ENCODE peak calls at places on chromosomes 16 and 17, in seven cellular contexts. D is transverse colon, B is endodermal cell, S is uterus, N is DND-41, E is MM.1S, A is heart left ventricle. H is an unnamed sample. For H3K4me1 and H3K9me3, the result is how much of the 10 kb centered on the place peaks cover.

GRCh38 chr17:14557482-14557881 is 256.6 kb downstream of the HS3ST3B1 start:
- DNase-seq in D (no peak), B (no peak), S (no peak), N (no peak), E (no peak), A (no peak), H (no peak)

GRCh38 chr17:17933775-17934174 is 38.4 kb downstream of the TOM1L2 start:
- DNase-seq in D (no peak), B (no peak), S (no peak), N (no peak), E (no peak), A (no peak), H (no peak)

GRCh38 chr16:51002889-51003490 is 148.1 kb downstream of the SALL1 start:
- DNase-seq in D (no peak), B (no peak), S (no peak), N (no peak), E (no peak), A (no peak), H (no peak)

GRCh38 chr17:50460831-50461526 is 7.7 kb downstream of the CHAD start:
- DNase-seq in D (no peak), B (no peak), S (no peak), N (no peak), E (no peak), A (no peak), H (no peak)

GRCh38 chr17:59357219-59357699 is 25.8 kb downstream of the YPEL2 start:
- DNase-seq in D (no peak), B (no peak), S (no peak), N (no peak), E (no peak), A (no peak), H (no peak)

GRCh38 chr17:77826132-77826873 is 132.2 kb upstream of the TNRC6C start:
- DNase-seq in D (no peak), B (no peak), S (no peak), N (no peak), E (no peak), A (no peak), H (no peak)

GRCh38 chr17:41678907-41679739 is 9.6 kb upstream of the EIF1 start:
- DNase-seq in D (no peak), B (peak), S (no peak), N (peak), E (peak), A (no peak), H (peak)

GRCh38 chr16:426115-426905 is 861 bp downstream of the RAB11FIP3 start:
- DNase-seq in D (peak), B (peak), S (no peak), N (peak), E (peak), A (no peak), H (no peak)

GRCh38 chr16:69921125-69921524 is 30.0 kb upstream of the CLEC18A start:
- DNase-seq in D (no peak), B (no peak), S (no peak), N (no peak), E (no peak), A (no peak), H (no peak)
- H3K27ac ChIP-seq in D (no peak), B (no peak), S (no peak), N (no peak), E (no peak), A (peak), H (no peak)

GRCh38 chr17:73648974-73649373 is 4.7 kb upstream of the SDK2 start:
- DNase-seq in D (no peak), B (no peak), S (no peak), N (no peak), E (no peak), A (no peak), H (no peak)
- H3K4me1 ChIP-seq in D (under half), B (under half), S (under half), N (under half), E (under half), A (under half), H (under half)

DNA sequence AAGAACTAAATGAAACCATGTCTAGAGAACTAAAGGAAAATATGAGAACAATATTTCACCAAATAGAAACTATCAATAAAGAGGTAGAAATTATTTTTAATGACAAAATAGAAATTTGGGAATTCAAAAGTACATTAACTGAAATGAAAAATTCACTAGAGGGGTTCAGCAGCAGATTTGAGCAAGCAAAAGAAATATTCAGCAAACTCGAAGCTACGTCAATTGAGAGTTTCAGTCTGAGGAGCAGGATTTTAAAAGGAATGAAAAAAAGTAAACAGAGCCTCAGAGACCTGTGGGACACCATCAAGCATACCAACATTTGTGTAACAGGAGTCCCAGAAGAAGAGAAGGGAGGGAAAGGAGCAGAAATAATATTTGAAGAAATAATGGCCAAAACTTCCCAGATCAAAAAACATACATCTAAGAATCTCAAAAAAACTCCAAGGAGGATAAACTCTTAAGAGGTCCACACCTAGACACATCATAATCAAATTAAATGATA is 38.3 kb downstream of the ZFP90 start:
- DNase-seq in D (no peak), B (no peak), S (no peak), N (no peak), E (no peak), A (no peak), H (no peak)
- H3K9me3 ChIP-seq in D (under half), B (half or more), S (under half), N (under half), E (under half), A (half or more), H (half or more)

DNA sequence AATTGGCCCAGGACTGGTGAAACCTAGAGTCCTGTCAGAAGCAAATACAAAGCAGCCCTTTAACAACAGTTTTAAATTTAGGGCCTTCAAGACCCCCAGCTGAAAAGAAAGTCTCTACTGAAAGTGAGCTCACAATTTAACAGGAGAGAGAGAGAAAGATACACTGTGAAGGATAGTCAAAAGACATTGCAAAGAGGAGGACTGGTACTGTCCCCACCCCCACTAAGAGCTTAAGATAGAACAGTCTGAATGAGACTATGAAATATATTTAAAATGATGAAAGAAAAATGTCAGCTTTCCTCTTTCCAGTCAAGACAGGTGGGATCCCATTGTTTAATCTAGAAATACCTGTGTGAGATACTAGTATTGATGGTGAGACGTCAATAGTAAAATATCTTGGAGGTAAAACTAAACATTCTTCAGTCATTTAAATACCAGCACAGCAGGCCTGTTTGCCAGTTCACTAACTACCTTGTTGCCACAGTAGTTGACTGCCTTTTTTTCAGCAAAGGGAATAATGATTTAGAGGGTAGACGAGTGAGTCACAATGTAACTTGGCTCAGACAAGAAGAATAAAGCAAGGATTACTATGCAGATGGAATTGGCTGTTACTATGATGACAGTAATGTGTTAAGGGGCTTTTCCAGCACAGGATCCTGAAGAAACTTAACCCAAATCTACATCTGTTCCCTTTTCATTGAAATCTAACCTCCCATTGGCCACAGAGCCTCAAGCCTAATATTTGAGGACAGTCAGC is 47.2 kb upstream of the RASL10B start:
- DNase-seq in D (no peak), B (peak), S (no peak), N (no peak), E (no peak), A (no peak), H (no peak)
- H3K27ac ChIP-seq in D (no peak), B (no peak), S (no peak), N (no peak), E (no peak), A (no peak), H (no peak)

DNA sequence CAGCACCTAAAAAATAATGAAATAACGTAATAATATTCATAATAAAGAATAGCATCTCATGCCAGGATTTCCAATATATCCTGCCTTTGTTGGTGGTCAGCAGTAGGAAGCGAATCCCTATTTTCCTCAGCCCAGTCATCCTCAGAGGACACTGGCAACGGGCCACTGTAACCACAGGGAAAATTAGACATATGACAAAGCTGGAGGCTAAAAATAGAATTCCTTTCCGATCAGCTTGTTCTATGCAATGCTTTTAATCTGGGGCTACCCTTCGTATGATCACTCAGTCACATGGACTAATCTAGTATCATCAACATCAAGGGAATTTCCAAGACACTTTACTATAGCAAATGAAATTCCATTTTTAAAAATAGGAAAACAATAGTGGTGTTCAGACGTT is 246.9 kb upstream of the KCNJ16 start:
- DNase-seq in D (no peak), B (no peak), S (no peak), N (no peak), E (no peak), A (peak), H (no peak)
- H3K4me1 ChIP-seq in D (under half), B (under half), S (under half), N (under half), E (under half), A (under half), H (under half)

DNA sequence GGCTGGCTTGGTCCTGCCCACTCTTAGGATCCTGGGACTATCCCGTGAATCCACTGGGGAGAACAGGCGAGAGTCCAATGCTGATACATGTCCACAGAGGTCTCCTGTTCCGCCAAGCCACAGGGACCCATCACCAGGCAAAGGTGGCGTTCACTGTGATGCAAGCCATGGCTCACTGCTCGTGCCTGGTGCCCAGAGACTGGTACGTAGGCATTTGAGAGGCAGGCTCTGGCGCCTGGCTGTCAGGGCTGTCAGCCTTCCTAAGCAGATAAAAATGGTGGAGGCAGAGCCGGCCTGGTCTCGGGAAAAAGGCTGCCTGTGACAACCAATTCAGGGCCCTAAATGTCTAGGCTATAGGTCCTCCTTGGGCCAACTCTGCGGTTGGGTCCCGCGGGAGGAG is 2329.0 kb downstream of the TP53TG3F start:
- DNase-seq in D (no peak), B (no peak), S (no peak), N (no peak), E (no peak), A (no peak), H (no peak)
- H3K9me3 ChIP-seq in D (under half), B (half or more), S (under half), N (half or more), E (under half), A (under half), H (under half)

GRCh38 chr17:57745242-57745641 is at the start of gene CCDC182:
- DNase-seq in D (no peak), B (no peak), S (no peak), N (no peak), E (no peak), A (no peak), H (no peak)
- H3K27ac ChIP-seq in D (no peak), B (no peak), S (no peak), N (no peak), E (no peak), A (no peak), H (no peak)

DNA sequence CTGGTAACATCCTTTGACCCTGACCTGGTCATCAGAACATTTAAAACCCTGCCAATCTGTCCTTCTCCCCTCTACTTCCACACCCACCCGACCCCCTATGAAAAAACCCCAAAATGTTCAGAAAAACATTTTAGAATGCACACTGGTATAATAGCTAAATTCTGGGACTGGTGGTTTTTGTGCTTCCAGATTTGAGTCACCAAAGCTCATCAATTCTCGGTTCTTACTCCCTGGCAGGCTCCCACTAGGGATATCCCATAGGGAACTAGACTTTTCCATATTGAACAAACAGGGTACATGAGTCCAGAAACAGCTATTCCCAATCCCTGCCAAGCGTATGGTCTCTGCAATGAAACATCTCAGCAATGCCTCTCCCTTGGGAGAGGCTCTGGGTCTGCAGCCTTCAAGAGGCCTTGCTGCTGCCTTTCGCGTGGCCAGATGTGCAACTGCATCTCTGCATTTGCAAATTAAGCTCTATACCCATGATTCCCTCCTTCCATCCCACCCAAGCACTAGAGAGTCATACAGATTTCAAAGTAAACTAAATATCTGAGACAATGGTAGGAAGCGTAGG is 67.7 kb downstream of the SMG6 start:
- DNase-seq in D (no peak), B (no peak), S (no peak), N (no peak), E (no peak), A (peak), H (no peak)
- H3K4me1 ChIP-seq in D (half or more), B (under half), S (under half), N (under half), E (under half), A (half or more), H (under half)

GRCh38 chr16:35585411-35585810 is 2126.0 kb downstream of the TP53TG3F start:
- DNase-seq in D (no peak), B (no peak), S (no peak), N (no peak), E (no peak), A (no peak), H (no peak)
- H3K9me3 ChIP-seq in D (under half), B (half or more), S (under half), N (under half), E (under half), A (under half), H (under half)

GRCh38 chr16:66523861-66524354 is 26.0 kb downstream of the TK2 start:
- DNase-seq in D (peak), B (no peak), S (no peak), N (peak), E (peak), A (no peak), H (peak)
- H3K27ac ChIP-seq in D (peak), B (no peak), S (peak), N (peak), E (peak), A (peak), H (peak)